ENCODE peak calls at places on chromosomes 1 and 21, in eight cellular contexts. A is anterior cingulate cortex, Y is GM20000, T is AG10803, I is EH, V is brain microvascular endothelial cell, M is posterior cingulate gyrus, E is caudate nucleus. X is an unnamed sample.

GRCh38 chr1:161092621-161093028 is 3.3 kb upstream of the NECTIN4 start:
- DNase-seq in A (no peak), Y (peak), T (no peak), I (peak), V (peak), M (no peak), E (no peak), X (no peak)

GRCh38 chr1:158951956-158952355 is 20.6 kb downstream of the PYHIN1 start:
- DNase-seq in A (no peak), Y (peak), T (no peak), I (no peak), V (no peak), M (no peak), E (no peak), X (peak)

GRCh38 chr1:12078938-12079861 is 16.1 kb downstream of the TNFRSF8 start:
- DNase-seq in A (no peak), Y (peak), T (peak), I (peak), V (peak), M (no peak), E (no peak), X (peak)

GRCh38 chr1:33327587-33328325 is 6.9 kb upstream of the A3GALT2 start:
- DNase-seq in A (no peak), Y (no peak), T (peak), I (peak), V (peak), M (peak), E (no peak), X (no peak)

GRCh38 chr1:43274125-43274803 is 4.5 kb downstream of the TMEM125 start:
- DNase-seq in A (no peak), Y (no peak), T (peak), I (peak), V (peak), M (peak), E (no peak), X (peak)

GRCh38 chr21:22223385-22223784 is 1225.2 kb downstream of the NCAM2 start:
- DNase-seq in A (no peak), Y (peak), T (no peak), I (no peak), V (no peak), M (no peak), E (no peak), X (no peak)

GRCh38 chr1:220879090-220879508 is at the start of gene HLX:
- DNase-seq in A (no peak), Y (peak), T (peak), I (peak), V (peak), M (peak), E (no peak), X (no peak)

GRCh38 chr1:181100015-181100905 is 11.8 kb downstream of the IER5 start:
- DNase-seq in A (no peak), Y (peak), T (no peak), I (peak), V (no peak), M (no peak), E (no peak), X (no peak)

GRCh38 chr1:183244466-183244865 is 58.4 kb downstream of the LAMC2 start:
- DNase-seq in A (no peak), Y (no peak), T (peak), I (peak), V (no peak), M (no peak), E (no peak), X (no peak)

GRCh38 chr1:110412576-110412975 is 5.1 kb upstream of the LAMTOR5 start:
- DNase-seq in A (peak), Y (peak), T (peak), I (peak), V (peak), M (peak), E (no peak), X (peak)

GRCh38 chr1:36728846-36729245 is 246.1 kb upstream of the CSF3R start:
- DNase-seq in A (no peak), Y (no peak), T (no peak), I (no peak), V (no peak), M (no peak), E (no peak), X (no peak)

GRCh38 chr1:96464991-96465875 is 256.4 kb upstream of the PTBP2 start:
- DNase-seq in A (no peak), Y (no peak), T (peak), I (no peak), V (no peak), M (no peak), E (no peak), X (no peak)

GRCh38 chr1:194071200-194071599 is 884.8 kb upstream of the B3GALT2 start:
- DNase-seq in A (no peak), Y (no peak), T (no peak), I (no peak), V (no peak), M (no peak), E (no peak), X (no peak)

GRCh38 chr1:177943999-177944672 is 25.7 kb downstream of the SEC16B start:
- DNase-seq in A (no peak), Y (no peak), T (no peak), I (no peak), V (no peak), M (peak), E (no peak), X (no peak)

GRCh38 chr1:87594736-87595383 is 266.2 kb downstream of the LMO4 start:
- DNase-seq in A (no peak), Y (no peak), T (no peak), I (no peak), V (no peak), M (no peak), E (no peak), X (no peak)

GRCh38 chr1:58539553-58539952 is 7.0 kb downstream of the OMA1 start:
- DNase-seq in A (no peak), Y (no peak), T (peak), I (peak), V (no peak), M (no peak), E (no peak), X (no peak)

GRCh38 chr21:46605759-46606426 is 1.0 kb upstream of the S100B start:
- DNase-seq in A (no peak), Y (peak), T (no peak), I (no peak), V (no peak), M (no peak), E (no peak), X (peak)

GRCh38 chr1:157377216-157377821 is 175.0 kb downstream of the FCRL5 start:
- DNase-seq in A (no peak), Y (no peak), T (peak), I (peak), V (peak), M (no peak), E (no peak), X (peak)

GRCh38 chr1:165114022-165114888 is 242.3 kb downstream of the LMX1A start:
- DNase-seq in A (no peak), Y (peak), T (peak), I (peak), V (peak), M (no peak), E (no peak), X (peak)

GRCh38 chr1:226132731-226133503 is 53.6 kb downstream of the ACBD3 start:
- DNase-seq in A (no peak), Y (no peak), T (no peak), I (no peak), V (no peak), M (no peak), E (no peak), X (no peak)

GRCh38 chr1:109113787-109114568 is at the start of gene ELAPOR1:
- DNase-seq in A (peak), Y (peak), T (peak), I (peak), V (no peak), M (peak), E (no peak), X (no peak)

X was measured in OCI-LY7.